ENCODE peak calls at places on chromosomes 12 and 14, in four cellular contexts. I, E, H and S are unnamed samples.

GRCh38 chr12:57164454-57164853 is 17.0 kb upstream of the LRP1-AS start:
- DNase-seq in I (no peak), E (no peak), H (no peak), S (no peak)

GRCh38 chr12:92505373-92506340 is 197.1 kb upstream of the PLEKHG7 start:
- DNase-seq in I (no peak), E (peak; percentile 75), H (no peak), S (no peak)

GRCh38 chr12:82130763-82131162 is 227.4 kb downstream of the CCDC59 start:
- DNase-seq in I (no peak), E (no peak), H (no peak), S (no peak)

GRCh38 chr14:100453930-100454329 is 130.8 kb downstream of the SLC25A47 start:
- DNase-seq in I (no peak), E (no peak), H (no peak), S (no peak)

GRCh38 chr12:42759622-42760273 is 170.2 kb upstream of the PRICKLE1 start:
- DNase-seq in I (no peak), E (peak; percentile 89), H (no peak), S (no peak)

GRCh38 chr12:130266751-130267150 is 70.9 kb upstream of the PIWIL1 start:
- DNase-seq in I (no peak), E (no peak), H (no peak), S (no peak)

GRCh38 chr14:104423715-104424405 is 155.7 kb upstream of the C14orf180 start:
- DNase-seq in I (no peak), E (no peak), H (no peak), S (no peak)

GRCh38 chr12:96063046-96063445 is 27.7 kb upstream of the LTA4H start:
- DNase-seq in I (no peak), E (no peak), H (no peak), S (no peak)

GRCh38 chr12:40054554-40055226 is 51.2 kb downstream of the SLC2A13 start:
- DNase-seq in I (no peak), E (peak; percentile 23), H (peak; percentile 26), S (no peak)

GRCh38 chr12:55019784-55020183 is at the start of gene NEUROD4:
- DNase-seq in I (peak; percentile 12), E (no peak), H (no peak), S (peak; percentile 46)

GRCh38 chr14:68509188-68509953 is 283.5 kb downstream of the ZFP36L1 start:
- DNase-seq in I (no peak), E (no peak), H (no peak), S (no peak)

GRCh38 chr14:71486274-71486673 is 446.0 kb upstream of the RGS6 start:
- DNase-seq in I (no peak), E (no peak), H (no peak), S (peak; percentile 11)

GRCh38 chr12:53676715-53677611 is 1.1 kb upstream of the ATP5MC2 start:
- DNase-seq in I (no peak), E (peak; percentile 66), H (no peak), S (no peak)

GRCh38 chr14:103708750-103709187 is 6.5 kb downstream of the XRCC3 start:
- DNase-seq in I (no peak), E (no peak), H (no peak), S (no peak)

GRCh38 chr12:124518051-124518932 is 49.1 kb downstream of the NCOR2 start:
- DNase-seq in I (peak; percentile 56), E (peak; percentile 99), H (peak; percentile 94), S (peak; percentile 40)

GRCh38 chr14:61322011-61322798 is 826 bp downstream of the PRKCH start:
- DNase-seq in I (no peak), E (no peak), H (no peak), S (peak; percentile 12)

GRCh38 chr12:132367852-132368251 is 38.5 kb upstream of the GALNT9 start:
- DNase-seq in I (no peak), E (no peak), H (no peak), S (no peak)

GRCh38 chr12:121765573-121765972 is 27.9 kb downstream of the RHOF start:
- DNase-seq in I (peak; percentile 58), E (peak; percentile 71), H (peak; percentile 65), S (peak; percentile 27)

GRCh38 chr14:21408152-21408551 is 24.3 kb upstream of the SUPT16H start:
- DNase-seq in I (no peak), E (no peak), H (peak; percentile 23), S (no peak)

GRCh38 chr14:73778736-73779135 is 64.6 kb upstream of the PNMA1 start:
- DNase-seq in I (no peak), E (no peak), H (no peak), S (no peak)

GRCh38 chr14:97250925-97251324 is 453.7 kb downstream of the VRK1 start:
- DNase-seq in I (no peak), E (no peak), H (no peak), S (no peak)

GRCh38 chr12:113961921-113962710 is 4.0 kb downstream of the RBM19 start:
- DNase-seq in I (no peak), E (no peak), H (peak; percentile 27), S (no peak)

GRCh38 chr12:114986178-114986714 is 302.3 kb upstream of the TBX3 start:
- DNase-seq in I (no peak), E (no peak), H (no peak), S (no peak)

GRCh38 chr12:120249875-120250795 is 15.4 kb downstream of the PXN start:
- DNase-seq in I (no peak), E (peak; percentile 69), H (no peak), S (no peak)

GRCh38 chr14:73740921-73741326 is 26.7 kb upstream of the PNMA1 start:
- DNase-seq in I (peak; percentile 61), E (peak; percentile 87), H (no peak), S (peak; percentile 71)

GRCh38 chr12:178715-179109 is 35.2 kb downstream of the SLC6A12 start:
- DNase-seq in I (no peak), E (no peak), H (no peak), S (no peak)

GRCh38 chr12:94674835-94675234 is 24.5 kb upstream of the TMCC3 start:
- DNase-seq in I (no peak), E (no peak), H (no peak), S (no peak)

GRCh38 chr14:70278281-70278680 is 81.2 kb downstream of the COX16 start:
- DNase-seq in I (no peak), E (no peak), H (no peak), S (no peak)
- TF ChIP-seq POLR2A in I (no peak), E (no peak), H (no peak), S (no peak)

GRCh38 chr12:8949525-8950286 is at the start of gene M6PR:
- DNase-seq in I (peak; percentile 90), E (peak; percentile 91), H (peak; percentile 91), S (peak; percentile 99)
- TF ChIP-seq POLR2A in I (peak; percentile 58), E (peak; percentile 55), H (peak; percentile 59), S (peak; percentile 88)

GRCh38 chr12:112102127-112102526 is 6.5 kb downstream of the NAA25 start:
- DNase-seq in I (no peak), E (no peak), H (no peak), S (no peak)

GRCh38 chr12:112097641-112098040 is 10.9 kb downstream of the NAA25 start:
- DNase-seq in I (no peak), E (no peak), H (no peak), S (no peak)

GRCh38 chr12:112091563-112091962 is 17.0 kb downstream of the NAA25 start:
- DNase-seq in I (no peak), E (no peak), H (no peak), S (no peak)

GRCh38 chr12:112096070-112096469 is 12.5 kb downstream of the NAA25 start:
- DNase-seq in I (no peak), E (no peak), H (no peak), S (peak; percentile 57)

DNA sequence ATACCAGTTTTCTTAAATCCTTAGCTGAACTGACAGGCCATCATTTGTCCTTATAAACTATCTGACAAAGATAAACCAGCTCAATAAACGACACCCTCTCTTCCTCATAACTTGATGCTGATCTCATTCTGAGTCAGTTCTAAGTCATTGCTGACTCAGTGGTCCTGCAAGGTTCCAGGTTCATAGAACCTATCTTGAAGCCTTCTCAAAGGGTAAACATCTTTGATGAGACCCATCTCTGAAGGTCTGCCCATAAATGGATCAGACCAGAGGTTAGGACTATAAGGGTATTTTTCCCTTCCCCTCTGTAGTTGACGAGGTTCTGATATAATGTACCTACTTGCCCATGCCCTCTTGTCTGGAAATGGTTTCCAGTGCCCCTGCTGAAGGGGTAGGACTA is 11.9 kb downstream of the NAA25 start:
- DNase-seq in I (peak; percentile 87), E (no peak), H (no peak), S (peak; percentile 29)
- TF ChIP-seq POLR2A in I (no peak), E (no peak), H (no peak), S (no peak)

GRCh38 chr14:28058012-28058296 is 708.6 kb upstream of the FOXG1 start:
- DNase-seq in I (no peak), E (no peak), H (no peak), S (no peak)

GRCh38 chr14:28057286-28058011 is 709.1 kb upstream of the FOXG1 start:
- DNase-seq in I (no peak), E (no peak), H (no peak), S (peak; percentile 42)

GRCh38 chr14:28055008-28055407 is 711.6 kb upstream of the FOXG1 start:
- DNase-seq in I (no peak), E (no peak), H (no peak), S (no peak)

DNA sequence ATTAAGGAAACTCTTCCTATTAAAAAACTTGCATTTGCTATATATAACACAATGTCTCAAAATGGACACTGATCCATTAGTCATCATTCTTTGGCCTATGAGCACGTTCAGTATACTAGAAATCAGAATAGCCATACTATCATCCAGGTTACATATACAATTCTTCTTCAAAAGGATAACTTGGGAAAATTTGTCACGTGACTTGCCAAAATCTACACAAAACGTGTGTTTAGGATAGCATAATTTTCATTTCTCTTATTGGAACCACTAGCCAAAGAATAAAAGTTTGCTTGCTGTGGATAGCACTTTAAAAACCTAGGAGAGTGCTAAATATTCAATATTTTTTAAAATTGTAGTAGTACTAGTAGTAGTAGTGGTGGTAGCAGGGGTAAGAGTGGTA is 714.3 kb upstream of the FOXG1 start:
- DNase-seq in I (no peak), E (no peak), H (no peak), S (no peak)
- TF ChIP-seq POLR2A in I (no peak), E (no peak), H (no peak), S (no peak)

DNA sequence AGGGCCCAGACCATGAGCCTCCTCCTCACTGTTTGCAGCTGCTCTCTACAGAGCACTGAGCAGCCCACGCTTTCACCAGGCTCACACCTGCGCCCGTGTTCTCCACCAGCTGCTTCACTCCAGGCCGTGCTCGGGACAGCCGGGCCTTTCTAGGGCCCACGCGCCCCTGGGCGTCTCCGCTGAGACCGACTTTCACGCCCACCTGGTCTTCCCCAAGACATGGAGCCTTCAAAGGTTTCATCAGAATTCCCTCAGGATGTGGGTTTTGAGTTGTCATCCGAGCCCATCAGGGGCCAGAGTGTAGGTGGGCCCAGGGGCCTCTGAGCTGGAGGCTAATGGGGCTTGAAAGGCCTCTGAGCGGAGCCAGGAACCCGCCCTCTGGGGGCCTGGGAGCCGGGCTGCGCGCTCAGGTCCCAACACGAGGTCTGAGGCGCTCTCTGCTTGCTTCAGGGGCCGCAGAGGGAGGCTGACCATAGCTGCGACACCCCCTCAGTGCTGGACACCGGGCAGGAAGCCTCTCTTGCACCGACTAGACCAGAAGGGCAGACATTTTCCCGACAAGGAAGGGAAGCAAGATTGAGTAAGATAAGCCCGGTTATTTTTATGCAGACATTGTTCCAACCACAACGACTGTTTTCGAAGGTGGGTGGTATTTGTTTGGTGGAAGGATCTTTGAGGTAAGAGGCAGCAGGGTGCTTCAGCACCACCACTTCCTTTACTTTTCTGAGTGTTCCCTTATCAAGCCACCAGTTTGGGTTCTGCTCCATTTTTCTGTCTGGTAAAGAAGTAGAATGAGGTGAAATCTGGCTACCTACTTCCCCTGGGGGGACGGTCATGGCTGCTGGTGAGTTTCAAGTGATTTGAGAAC is 125.0 kb upstream of the FUT8 start:
- DNase-seq in I (no peak), E (no peak), H (no peak), S (no peak)
- TF ChIP-seq POLR2A in I (no peak), E (no peak), H (no peak), S (no peak)

GRCh38 chr12:49557187-49557916 is 10.6 kb downstream of the MCRS1 start:
- DNase-seq in I (no peak), E (no peak), H (no peak), S (no peak)
- TF ChIP-seq POLR2A in I (no peak), E (no peak), H (no peak), S (no peak)